ENCODE peak calls at places on chromosomes 6 and 20, in six cellular contexts. G is H1, J is GM12891, B is K562, X is HepG2, H is GM12878. I is an unnamed sample.

GRCh38 chr20:35145141-35145564 is 2.0 kb downstream of the EDEM2 start:
- DNase-seq in G (no peak), J (peak; percentile 40), B (peak; percentile 62), X (peak; percentile 77), H (peak; percentile 23), I (no peak)

GRCh38 chr6:107823047-107823557 is 1.0 kb downstream of the SCML4 start:
- DNase-seq in G (no peak), J (no peak), B (no peak), X (no peak), H (no peak), I (no peak)

GRCh38 chr6:28425942-28426541 is 17.2 kb downstream of the ZSCAN23 start:
- DNase-seq in G (no peak), J (no peak), B (no peak), X (no peak), H (peak; percentile 34), I (no peak)

GRCh38 chr20:42705550-42705949 is 484.2 kb downstream of the PTPRT start:
- DNase-seq in G (no peak), J (no peak), B (no peak), X (no peak), H (no peak), I (no peak)

GRCh38 chr6:145530454-145530853 is 204.9 kb downstream of the EPM2A start:
- DNase-seq in G (no peak), J (no peak), B (no peak), X (no peak), H (no peak), I (no peak)

GRCh38 chr6:125843593-125843992 is 52.8 kb downstream of the NCOA7 start:
- DNase-seq in G (no peak), J (no peak), B (no peak), X (no peak), H (no peak), I (no peak)

GRCh38 chr6:147078106-147078505 is 126.1 kb upstream of the STXBP5 start:
- DNase-seq in G (no peak), J (no peak), B (no peak), X (no peak), H (no peak), I (no peak)

GRCh38 chr6:152746172-152746553 is 4.4 kb upstream of the VIP start:
- DNase-seq in G (no peak), J (no peak), B (no peak), X (peak; percentile 69), H (no peak), I (no peak)

GRCh38 chr20:17519606-17520285 is 11.4 kb downstream of the BFSP1 start:
- DNase-seq in G (no peak), J (no peak), B (no peak), X (no peak), H (no peak), I (no peak)

GRCh38 chr6:1482381-1483166 is 93.2 kb downstream of the FOXF2 start:
- DNase-seq in G (no peak), J (peak; percentile 30), B (no peak), X (no peak), H (peak; percentile 66), I (no peak)

GRCh38 chr6:7146079-7146828 is 38.5 kb downstream of the RREB1 start:
- DNase-seq in G (no peak), J (no peak), B (no peak), X (peak; percentile 84), H (no peak), I (no peak)

GRCh38 chr6:82882363-82883033 is 183.1 kb downstream of the UBE3D start:
- DNase-seq in G (no peak), J (no peak), B (no peak), X (no peak), H (no peak), I (no peak)

GRCh38 chr6:24547243-24547642 is 52.5 kb downstream of the ALDH5A1 start:
- DNase-seq in G (peak; percentile 31), J (no peak), B (peak; percentile 27), X (peak; percentile 32), H (no peak), I (no peak)

GRCh38 chr20:45583502-45583901 is 4.4 kb upstream of the WFDC8 start:
- DNase-seq in G (no peak), J (no peak), B (no peak), X (no peak), H (no peak), I (no peak)

GRCh38 chr20:2767768-2768631 is 32.4 kb downstream of the CPXM1 start:
- DNase-seq in G (no peak), J (no peak), B (no peak), X (no peak), H (no peak), I (no peak)

GRCh38 chr6:52423971-52424381 is 3.8 kb downstream of the EFHC1 start:
- DNase-seq in G (no peak), J (no peak), B (no peak), X (peak; percentile 54), H (no peak), I (no peak)

GRCh38 chr20:56759741-56760278 is 130.7 kb downstream of the TFAP2C start:
- DNase-seq in G (no peak), J (no peak), B (no peak), X (no peak), H (no peak), I (no peak)

GRCh38 chr6:82217014-82217621 is 30.4 kb downstream of the IBTK start:
- DNase-seq in G (no peak), J (no peak), B (no peak), X (no peak), H (peak; percentile 3), I (no peak)

GRCh38 chr6:35083507-35083906 is 57.6 kb downstream of the TCP11 start:
- DNase-seq in G (no peak), J (peak; percentile 14), B (no peak), X (no peak), H (no peak), I (peak; percentile 17)
- TF ChIP-seq TAF1 in G (no peak), J (no peak), B (no peak), X (no peak), H (no peak), I (no peak)

GRCh38 chr6:10742251-10742650 is 5.4 kb upstream of the TMEM14B start:
- DNase-seq in G (no peak), J (no peak), B (no peak), X (no peak), H (no peak), I (no peak)

GRCh38 chr6:10740061-10740460 is 7.5 kb upstream of the TMEM14B start:
- DNase-seq in G (no peak), J (no peak), B (no peak), X (no peak), H (no peak), I (no peak)

GRCh38 chr6:10733863-10734262 is 11.0 kb downstream of the TMEM14C start:
- DNase-seq in G (no peak), J (no peak), B (no peak), X (no peak), H (no peak), I (no peak)

GRCh38 chr6:10733151-10733715 is 10.4 kb downstream of the TMEM14C start:
- DNase-seq in G (no peak), J (no peak), B (no peak), X (no peak), H (no peak), I (no peak)

DNA sequence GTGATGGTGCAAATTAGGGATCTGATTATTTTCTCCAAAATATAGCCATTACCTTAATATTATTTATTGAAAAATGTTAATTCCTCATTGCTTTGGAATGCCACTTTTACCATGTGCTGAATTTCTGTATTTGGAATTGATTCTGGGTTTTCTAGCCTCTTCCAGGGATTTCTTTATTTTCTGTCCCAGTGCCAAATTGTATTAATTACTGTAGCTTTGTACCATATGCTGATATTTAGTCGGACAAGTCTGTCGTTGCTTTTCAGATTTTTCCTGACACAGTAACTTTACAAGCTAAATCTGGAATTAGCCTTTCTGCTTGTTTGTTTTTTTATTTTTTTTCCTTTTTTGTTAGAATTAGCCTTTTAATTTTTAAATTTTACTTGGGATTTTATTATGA is 10.9 kb upstream of the TMEM14B start:
- DNase-seq in G (no peak), J (no peak), B (no peak), X (no peak), H (no peak), I (no peak)
- TF ChIP-seq POLR2AphosphoS5 in G (no peak), J (no peak), B (no peak), X (no peak), H (no peak), I (no peak)

GRCh38 chr20:19412254-19412653 is 199.8 kb downstream of the SLC24A3 start:
- DNase-seq in G (no peak), J (no peak), B (no peak), X (no peak), H (no peak), I (no peak)

GRCh38 chr20:19408971-19409370 is 196.5 kb downstream of the SLC24A3 start:
- DNase-seq in G (no peak), J (no peak), B (no peak), X (no peak), H (no peak), I (no peak)

GRCh38 chr20:19415786-19416185 is 203.3 kb downstream of the SLC24A3 start:
- DNase-seq in G (no peak), J (no peak), B (no peak), X (no peak), H (no peak), I (no peak)

GRCh38 chr20:19414600-19414999 is 202.2 kb downstream of the SLC24A3 start:
- DNase-seq in G (no peak), J (no peak), B (no peak), X (no peak), H (no peak), I (no peak)

DNA sequence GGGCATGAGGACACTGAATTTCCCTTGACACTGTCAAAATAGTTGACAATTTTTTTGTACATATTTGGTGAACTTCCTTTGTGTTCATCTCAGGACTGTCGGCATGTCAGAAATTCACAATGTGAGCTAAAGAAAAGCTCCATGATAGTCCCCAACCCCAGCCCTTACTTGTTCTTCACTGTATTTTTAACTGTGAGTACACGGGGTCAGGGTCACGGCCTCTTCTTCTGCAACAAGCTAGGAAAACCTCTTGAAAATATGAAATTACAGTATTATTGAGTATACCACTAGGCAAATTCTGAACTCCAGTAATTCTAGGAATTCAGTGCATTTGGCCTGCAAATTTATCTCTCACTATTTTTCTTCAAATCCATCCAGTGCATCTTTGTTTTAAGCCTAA is 199.4 kb downstream of the SLC24A3 start:
- DNase-seq in G (no peak), J (no peak), B (no peak), X (no peak), H (no peak), I (no peak)
- TF ChIP-seq POLR2A in G (no peak), J (no peak), B (no peak), X (no peak), H (no peak), I (no peak)

DNA sequence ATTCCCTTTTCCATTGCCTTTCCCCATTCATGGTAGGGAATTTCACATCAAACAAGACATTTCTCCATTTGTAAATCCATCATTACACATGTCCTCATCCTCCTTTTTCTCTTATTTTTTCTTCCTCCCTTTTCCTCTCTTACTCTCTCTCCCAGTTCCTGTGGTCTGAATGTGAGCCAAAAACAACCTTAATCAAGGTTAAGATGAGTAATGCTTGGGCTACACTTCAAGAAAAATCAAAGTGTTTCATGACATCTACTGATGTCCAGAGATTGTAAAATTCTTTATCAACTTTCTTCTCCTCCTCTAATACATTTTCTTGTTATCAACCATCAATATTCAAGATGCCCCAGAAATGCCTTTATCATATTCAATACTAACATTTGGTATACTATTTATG is 208.0 kb upstream of the PRND start:
- DNase-seq in G (no peak), J (no peak), B (no peak), X (no peak), H (no peak), I (no peak)
- TF ChIP-seq TAF1 in G (no peak), J (no peak), B (no peak), X (no peak), H (no peak), I (no peak)